ENCODE peak calls at places on chromosomes 5 and 9, in five cellular contexts. P is HL-60, N is endodermal cell, D is astrocyte of the spinal cord, X is heart left ventricle. T is an unnamed sample.
A peak's percentile ranks its signal among the peaks of the same experiment; 100 is the strongest.

GRCh38 chr9:112884086-112884485 is 6.6 kb downstream of the SLC46A2 start:
- DNase-seq in N (no peak), D (peak; percentile 36), P (no peak), X (no peak), T (no peak)

GRCh38 chr9:126874546-126875314 is 14.3 kb downstream of the ZBTB34 start:
- DNase-seq in X (no peak), P (no peak), D (no peak), N (no peak), T (no peak)

GRCh38 chr9:89153618-89154017 is 25.0 kb downstream of the SHC3 start:
- DNase-seq in P (no peak), N (no peak), D (peak; percentile 81), X (no peak), T (no peak)

GRCh38 chr5:80620206-80620605 is 34.2 kb upstream of the MSH3 start:
- DNase-seq in X (no peak), D (peak; percentile 64), P (no peak), N (no peak), T (no peak)

GRCh38 chr5:134813407-134813806 is 32.4 kb upstream of the C5orf24 start:
- DNase-seq in X (no peak), N (no peak), D (no peak), P (no peak), T (peak; percentile 5)

GRCh38 chr5:78328585-78329173 is 31.7 kb upstream of the SCAMP1 start:
- DNase-seq in D (peak; percentile 13), N (no peak), P (no peak), X (no peak), T (no peak)

GRCh38 chr9:2241461-2241874 is 226.3 kb downstream of the SMARCA2 start:
- DNase-seq in D (peak; percentile 95), P (no peak), X (peak; percentile 53), N (peak; percentile 94), T (no peak)

GRCh38 chr5:125484272-125485002 is 738.0 kb upstream of the ZNF608 start:
- DNase-seq in X (peak; percentile 77), N (no peak), P (no peak), D (peak; percentile 99), T (no peak)

GRCh38 chr5:69257577-69257976 is 22.9 kb downstream of the CDK7 start:
- DNase-seq in D (no peak), N (no peak), X (no peak), P (no peak), T (no peak)

GRCh38 chr9:93600504-93600903 is 24.1 kb downstream of the PHF2 start:
- DNase-seq in X (no peak), N (peak; percentile 80), P (no peak), D (no peak), T (no peak)

GRCh38 chr9:122347348-122348287 is 23.2 kb upstream of the PTGS1 start:
- DNase-seq in N (peak; percentile 37), P (peak; percentile 28), D (no peak), X (no peak), T (no peak)

GRCh38 chr5:126851441-126852103 is 74.6 kb downstream of the LMNB1 start:
- DNase-seq in N (peak; percentile 49), P (no peak), D (no peak), X (no peak), T (no peak)

GRCh38 chr5:5523066-5523505 is 100.6 kb downstream of the ICE1 start:
- DNase-seq in D (peak; percentile 1), P (no peak), X (no peak), N (no peak), T (peak; percentile 66)

GRCh38 chr9:122370303-122370702 is 521 bp upstream of the PTGS1 start:
- DNase-seq in N (no peak), X (peak; percentile 62), D (no peak), P (peak; percentile 87), T (no peak)

GRCh38 chr5:10018670-10019069 is 231.0 kb downstream of the ATPSCKMT start:
- DNase-seq in X (no peak), P (no peak), N (no peak), D (peak; percentile 86), T (no peak)

GRCh38 chr5:181199881-181200282 is 5.1 kb downstream of the TRIM7 start:
- DNase-seq in D (no peak), X (no peak), P (no peak), N (no peak), T (no peak)
- H3K4me3 ChIP-seq in D (no peak overlapping the region), X (no peak overlapping the region), P (no peak overlapping the region), N (no peak overlapping the region), T (no peak overlapping the region)

GRCh38 chr9:124135813-124136365 is 121.9 kb upstream of the NEK6 start:
- DNase-seq in N (no peak), X (no peak), D (no peak), P (no peak), T (no peak)

GRCh38 chr9:124134526-124134925 is 123.0 kb downstream of the LHX2 start:
- DNase-seq in D (no peak), N (no peak), X (no peak), P (no peak), T (no peak)

GRCh38 chr9:124132671-124133147 is 121.1 kb downstream of the LHX2 start:
- DNase-seq in X (no peak), N (peak; percentile 64), D (no peak), P (no peak), T (no peak)

GRCh38 chr9:124130277-124131075 is 118.9 kb downstream of the LHX2 start:
- DNase-seq in P (no peak), D (no peak), N (no peak), X (peak; percentile 31), T (no peak)

DNA sequence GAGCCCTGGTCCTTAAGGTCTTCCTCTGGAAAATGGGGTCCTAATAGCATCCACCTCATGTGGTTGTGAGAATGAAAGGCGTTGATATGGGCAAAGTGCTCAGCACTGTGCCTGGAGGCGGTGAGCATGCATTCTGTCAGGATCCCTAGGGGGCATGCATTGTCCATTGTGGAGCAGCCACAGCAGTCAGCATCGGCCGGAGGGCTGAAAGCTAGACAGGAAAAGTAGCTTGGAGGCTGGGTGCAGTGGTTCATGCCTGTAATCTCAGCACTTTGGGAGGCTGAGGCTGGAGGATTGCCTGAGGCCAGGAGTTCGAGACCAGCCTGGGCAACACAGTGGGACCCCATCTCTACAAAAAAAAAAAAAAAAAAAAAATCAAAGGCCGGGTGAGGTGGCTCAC is 122.2 kb downstream of the LHX2 start:
- DNase-seq in N (peak; percentile 70), P (peak; percentile 81), D (peak; percentile 34), X (peak; percentile 50), T (peak; percentile 55)
- TF ChIP-seq CTCF in N (peak; percentile 54), P (peak; percentile 42), D (peak; percentile 54), X (peak; percentile 48), T (peak; percentile 77)

GRCh38 chr9:129809346-129809745 is 6.4 kb downstream of the TOR1B start:
- DNase-seq in X (no peak), N (no peak), P (no peak), D (no peak), T (no peak)

GRCh38 chr9:129802833-129803678 is at the start of gene TOR1B:
- DNase-seq in X (peak; percentile 96), D (peak; percentile 94), N (peak; percentile 98), P (peak; percentile 92), T (peak; percentile 78)

GRCh38 chr9:129803679-129804065 is 688 bp downstream of the TOR1B start:
- DNase-seq in D (peak; percentile 15), N (no peak), P (no peak), X (no peak), T (no peak)

GRCh38 chr9:129810116-129810515 is 7.1 kb downstream of the TOR1B start:
- DNase-seq in N (no peak), P (no peak), D (no peak), X (no peak), T (no peak)

DNA sequence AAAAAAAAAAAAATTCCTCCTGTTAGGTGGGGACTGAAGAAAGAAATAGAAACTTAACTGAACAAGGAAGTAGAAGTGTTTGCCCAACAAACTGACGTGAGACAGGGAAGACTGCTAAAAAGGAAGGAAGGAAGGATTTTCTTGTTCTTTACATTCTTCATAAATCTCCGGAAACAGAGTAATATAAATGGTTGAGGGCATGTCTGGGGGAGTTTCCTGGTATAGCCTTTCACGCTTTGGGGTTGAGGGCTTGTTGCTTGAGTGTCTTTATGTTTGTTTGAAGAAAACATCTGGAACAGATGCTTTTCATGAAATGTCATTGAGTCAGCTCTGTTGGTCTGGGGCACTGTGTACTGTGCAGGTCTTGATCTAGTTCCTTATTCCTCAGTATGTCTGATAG is 3.1 kb downstream of the TOR1B start:
- DNase-seq in P (peak; percentile 51), X (no peak), D (no peak), N (no peak), T (no peak)
- H3K4me3 ChIP-seq in P (no peak overlapping the region), X (no peak overlapping the region), D (no peak overlapping the region), N (no peak overlapping the region), T (no peak overlapping the region)

DNA sequence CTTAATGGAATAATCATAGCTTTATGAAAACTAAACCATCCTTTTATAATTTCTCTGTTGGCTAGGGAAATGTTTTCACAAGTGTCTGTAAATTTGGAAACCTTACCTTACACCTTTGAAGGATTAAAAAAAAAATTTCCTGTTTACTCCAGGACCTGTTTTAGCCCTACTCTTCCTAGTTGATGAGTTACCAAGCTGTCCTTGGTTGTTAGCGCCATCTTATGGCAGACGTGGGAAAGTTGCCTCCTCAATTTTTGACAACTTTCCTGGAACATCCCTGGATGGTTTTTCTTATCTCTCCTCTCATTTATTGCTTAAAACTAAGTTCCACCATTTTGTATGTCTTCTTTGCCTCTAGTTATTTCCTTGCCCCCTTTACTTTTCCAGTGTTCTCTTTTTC is 25.7 kb downstream of the ZSWIM6 start:
- DNase-seq in P (no peak), D (no peak), N (peak; percentile 78), X (no peak), T (no peak)
- TF ChIP-seq CTCF in P (no peak), D (peak; percentile 34), N (peak; percentile 89), X (peak; percentile 18), T (peak; percentile 50)

T was measured in GM12864.